ENCODE peak calls at places on chromosome 1, in seven cellular contexts. N, U, K, Q, W, I and H are unnamed samples.

GRCh38 chr1:182707116-182707515 is 22.7 kb upstream of the RGS8 start:
- DNase-seq in N (no peak), U (no peak), K (no peak), Q (no peak), W (no peak), I (peak; percentile 60), H (no peak)

GRCh38 chr1:229523052-229523451 is 14.9 kb upstream of the NUP133 start:
- DNase-seq in N (peak; percentile 3), U (no peak), K (no peak), Q (no peak), W (no peak), I (no peak), H (no peak)

GRCh38 chr1:232413674-232414073 is 216.3 kb downstream of the SIPA1L2 start:
- DNase-seq in N (no peak), U (no peak), K (no peak), Q (no peak), W (no peak), I (no peak), H (no peak)

GRCh38 chr1:94707321-94708298 is 112.5 kb upstream of the SLC44A3 start:
- DNase-seq in N (peak; percentile 70), U (no peak), K (no peak), Q (no peak), W (no peak), I (no peak), H (no peak)

GRCh38 chr1:95223110-95223509 is 10.9 kb upstream of the RWDD3 start:
- DNase-seq in N (peak; percentile 70), U (peak; percentile 54), K (no peak), Q (no peak), W (no peak), I (no peak), H (no peak)

GRCh38 chr1:79193211-79194079 is 186.9 kb upstream of the ADGRL4 start:
- DNase-seq in N (peak; percentile 74), U (peak; percentile 81), K (peak; percentile 28), Q (no peak), W (peak; percentile 2), I (no peak), H (no peak)

GRCh38 chr1:241918879-241919278 is 38.7 kb upstream of the BECN2 start:
- DNase-seq in N (peak; percentile 74), U (peak; percentile 57), K (no peak), Q (no peak), W (no peak), I (no peak), H (no peak)

GRCh38 chr1:17189632-17190525 is 15.0 kb upstream of the PADI1 start:
- DNase-seq in N (peak; percentile 92), U (peak; percentile 99), K (no peak), Q (no peak), W (no peak), I (no peak), H (no peak)

GRCh38 chr1:101006553-101006952 is 19.0 kb downstream of the DPH5 start:
- DNase-seq in N (peak; percentile 64), U (no peak), K (no peak), Q (no peak), W (no peak), I (no peak), H (no peak)

GRCh38 chr1:204477036-204477740 is 17.4 kb downstream of the PIK3C2B start:
- DNase-seq in N (peak; percentile 48), U (peak; percentile 33), K (no peak), Q (no peak), W (no peak), I (no peak), H (no peak)

GRCh38 chr1:2067981-2068380 is 17.8 kb downstream of the PRKCZ start:
- DNase-seq in N (no peak), U (no peak), K (no peak), Q (no peak), W (no peak), I (no peak), H (no peak)

GRCh38 chr1:2065699-2066098 is 15.5 kb downstream of the PRKCZ start:
- DNase-seq in N (no peak), U (no peak), K (no peak), Q (no peak), W (no peak), I (no peak), H (no peak)

GRCh38 chr1:2070016-2070415 is 19.8 kb downstream of the PRKCZ start:
- DNase-seq in N (no peak), U (no peak), K (no peak), Q (no peak), W (no peak), I (no peak), H (no peak)

GRCh38 chr1:2068951-2069350 is 18.7 kb downstream of the PRKCZ start:
- DNase-seq in N (no peak), U (no peak), K (no peak), Q (no peak), W (no peak), I (no peak), H (no peak)

DNA sequence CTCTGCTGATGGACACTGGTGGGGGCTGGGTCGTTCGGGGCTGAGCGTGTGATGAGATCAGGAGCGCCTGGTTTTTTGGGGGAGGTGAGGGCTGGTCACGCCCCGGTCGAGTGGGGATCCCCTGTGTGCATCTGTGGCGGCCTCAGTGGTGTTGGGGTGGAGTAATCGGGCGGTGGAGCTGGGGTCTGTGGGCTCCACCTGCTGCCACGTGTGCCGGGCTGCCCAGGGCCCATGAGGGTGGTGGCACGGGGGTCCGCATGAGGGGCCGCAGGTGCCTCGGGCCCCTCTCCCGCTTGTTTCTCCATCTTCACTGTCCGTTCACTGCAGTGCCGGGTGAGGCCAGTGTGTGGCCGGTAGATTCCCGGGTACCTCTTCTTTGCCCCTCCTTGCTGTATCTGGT is 17.2 kb downstream of the PRKCZ start:
- DNase-seq in N (no peak), U (no peak), K (no peak), Q (peak; percentile 4), W (no peak), I (no peak), H (no peak)
- TF ChIP-seq CTCF in N (no peak), U (no peak), K (no peak), Q (no peak), W (no peak), I (no peak), H (no peak)

GRCh38 chr1:59487335-59488031 is 190.6 kb downstream of the FGGY start:
- DNase-seq in N (peak; percentile 34), U (peak; percentile 75), K (no peak), Q (no peak), W (no peak), I (no peak), H (no peak)
- TF ChIP-seq CTCF in N (no peak), U (no peak), K (no peak), Q (no peak), W (no peak), I (no peak), H (no peak)

GRCh38 chr1:36448530-36449051 is 1.7 kb downstream of the OSCP1 start:
- DNase-seq in N (no peak), U (no peak), K (no peak), Q (no peak), W (no peak), I (no peak), H (no peak)

GRCh38 chr1:36446780-36447179 is 3.5 kb downstream of the OSCP1 start:
- DNase-seq in N (no peak), U (no peak), K (no peak), Q (no peak), W (no peak), I (no peak), H (no peak)

GRCh38 chr1:36443297-36443696 is 7.0 kb downstream of the OSCP1 start:
- DNase-seq in N (no peak), U (no peak), K (no peak), Q (no peak), W (no peak), I (no peak), H (no peak)

GRCh38 chr1:36447450-36447849 is 2.8 kb downstream of the OSCP1 start:
- DNase-seq in N (no peak), U (no peak), K (no peak), Q (no peak), W (no peak), I (no peak), H (no peak)

GRCh38 chr1:36446261-36446660 is 4.0 kb downstream of the OSCP1 start:
- DNase-seq in N (no peak), U (no peak), K (peak; percentile 50), Q (peak; percentile 39), W (peak; percentile 46), I (no peak), H (peak; percentile 45)
- TF ChIP-seq CTCF in N (peak; percentile 27), U (peak; percentile 9), K (no peak), Q (peak; percentile 62), W (peak; percentile 50), I (no peak), H (no peak)

GRCh38 chr1:25772692-25773245 is 27.2 kb upstream of the SELENON start:
- DNase-seq in N (no peak), U (no peak), K (no peak), Q (no peak), W (no peak), I (no peak), H (no peak)
- TF ChIP-seq CTCF in N (no peak), U (no peak), K (no peak), Q (no peak), W (no peak), I (no peak), H (no peak)

GRCh38 chr1:40782371-40782956 is 1.1 kb upstream of the KCNQ4 start:
- DNase-seq in N (no peak), U (no peak), K (peak; percentile 46), Q (no peak), W (no peak), I (peak; percentile 30), H (no peak)
- TF ChIP-seq CTCF in N (peak; percentile 14), U (peak; percentile 37), K (no peak), Q (peak; percentile 9), W (no peak), I (no peak), H (no peak)

GRCh38 chr1:240611228-240611618 is 732 bp downstream of the GREM2 start:
- DNase-seq in N (no peak), U (no peak), K (no peak), Q (no peak), W (no peak), I (no peak), H (no peak)

GRCh38 chr1:240611619-240612490 is at the start of gene GREM2:
- DNase-seq in N (peak; percentile 95), U (peak; percentile 97), K (peak; percentile 53), Q (peak; percentile 70), W (peak; percentile 46), I (peak; percentile 13), H (peak; percentile 70)

GRCh38 chr1:240607006-240607405 is 4.9 kb downstream of the GREM2 start:
- DNase-seq in N (peak; percentile 24), U (no peak), K (no peak), Q (no peak), W (no peak), I (no peak), H (no peak)

GRCh38 chr1:240609527-240610060 is 2.4 kb downstream of the GREM2 start:
- DNase-seq in N (no peak), U (no peak), K (no peak), Q (no peak), W (no peak), I (no peak), H (no peak)

GRCh38 chr1:240608707-240609106 is 3.2 kb downstream of the GREM2 start:
- DNase-seq in N (no peak), U (no peak), K (peak; percentile 22), Q (peak; percentile 23), W (no peak), I (no peak), H (peak; percentile 13)
- TF ChIP-seq CTCF in N (peak; percentile 40), U (peak; percentile 40), K (peak; percentile 32), Q (peak; percentile 65), W (no peak), I (no peak), H (no peak)

GRCh38 chr1:9181990-9182783 is 52.4 kb upstream of the H6PD start:
- DNase-seq in N (no peak), U (no peak), K (peak; percentile 58), Q (no peak), W (peak; percentile 83), I (peak; percentile 41), H (peak; percentile 48)
- TF ChIP-seq CTCF in N (peak; percentile 19), U (no peak), K (no peak), Q (no peak), W (peak; percentile 38), I (no peak), H (no peak)